ENCODE peak calls at places on chromosomes 2 and 18, in six cellular contexts. I, D, C, T, A and Q are unnamed samples.

GRCh38 chr2:217886720-217887309 is 116.0 kb downstream of the TNS1 start:
- DNase-seq in C (peak; percentile 82), T (peak; percentile 77), I (peak; percentile 82), D (peak; percentile 82), A (peak; percentile 70), Q (peak; percentile 52)

GRCh38 chr2:68721482-68722071 is 13.0 kb upstream of the ARHGAP25 start:
- DNase-seq in A (peak; percentile 73), C (peak; percentile 49), T (no peak), D (no peak), I (no peak), Q (peak; percentile 78)

GRCh38 chr2:234399451-234400246 is 97.2 kb downstream of the ARL4C start:
- DNase-seq in A (no peak), C (no peak), I (no peak), D (no peak), T (no peak), Q (no peak)

GRCh38 chr2:239324456-239324855 is 76.4 kb downstream of the HDAC4 start:
- DNase-seq in I (no peak), T (no peak), A (no peak), D (no peak), C (no peak), Q (no peak)

GRCh38 chr2:128368437-128369125 is 49.9 kb upstream of the HS6ST1 start:
- DNase-seq in I (peak; percentile 23), C (no peak), D (no peak), T (no peak), A (no peak), Q (no peak)

GRCh38 chr2:6831229-6831628 is 34.5 kb downstream of the CMPK2 start:
- DNase-seq in I (no peak), A (no peak), C (no peak), D (no peak), T (no peak), Q (no peak)

GRCh38 chr2:237492137-237492890 is 5.3 kb downstream of the MLPH start:
- DNase-seq in A (no peak), I (no peak), D (peak; percentile 48), T (no peak), C (no peak), Q (no peak)

GRCh38 chr2:62596061-62596658 is 90.2 kb upstream of the TMEM17 start:
- DNase-seq in I (no peak), T (no peak), C (no peak), D (peak; percentile 51), A (no peak), Q (no peak)

GRCh38 chr2:232576995-232577394 is 26.5 kb downstream of the EIF4E2 start:
- DNase-seq in T (no peak), D (peak; percentile 26), C (no peak), I (no peak), A (no peak), Q (no peak)

GRCh38 chr18:5106730-5107129 is 90.3 kb downstream of the AKAIN1 start:
- DNase-seq in D (no peak), A (peak; percentile 24), C (no peak), I (no peak), T (no peak), Q (peak; percentile 32)

GRCh38 chr2:121478996-121479735 is 51.5 kb upstream of the RNU4ATAC start:
- DNase-seq in T (no peak), I (no peak), D (no peak), C (no peak), A (no peak), Q (no peak)

GRCh38 chr2:24247592-24247991 is 72.7 kb downstream of the FAM228A start:
- DNase-seq in T (no peak), A (no peak), C (no peak), I (no peak), D (no peak), Q (no peak)

GRCh38 chr18:39561136-39561535 is 1995.5 kb upstream of the CELF4 start:
- DNase-seq in I (no peak), C (no peak), T (no peak), A (no peak), D (peak; percentile 16), Q (no peak)

GRCh38 chr2:235669983-235670962 is 176.4 kb downstream of the AGAP1 start:
- DNase-seq in A (no peak), I (peak; percentile 81), D (peak; percentile 79), C (no peak), T (peak; percentile 51), Q (no peak)

GRCh38 chr2:128788636-128789220 is 470.1 kb upstream of the HS6ST1 start:
- DNase-seq in A (no peak), T (no peak), D (no peak), I (no peak), C (no peak), Q (no peak)

GRCh38 chr2:134268265-134268664 is 14.4 kb downstream of the MGAT5 start:
- DNase-seq in D (peak; percentile 45), I (no peak), T (no peak), A (no peak), C (no peak), Q (no peak)

GRCh38 chr2:96535331-96535730 is 1.2 kb upstream of the ARID5A start:
- DNase-seq in C (no peak), A (no peak), D (no peak), T (no peak), I (no peak), Q (no peak)

GRCh38 chr2:68253211-68254068 is 1.1 kb upstream of the PPP3R1 start:
- DNase-seq in I (no peak), D (peak; percentile 59), A (peak; percentile 53), C (peak; percentile 28), T (no peak), Q (peak; percentile 20)

GRCh38 chr18:76503595-76503994 is 8.6 kb upstream of the ZNF516 start:
- DNase-seq in D (no peak), A (no peak), T (no peak), I (peak; percentile 52), C (no peak), Q (no peak)

GRCh38 chr2:175690113-175690716 is 311.9 kb downstream of the LNPK start:
- DNase-seq in D (peak; percentile 83), I (no peak), A (peak; percentile 52), C (peak; percentile 28), T (peak; percentile 30), Q (peak; percentile 58)

GRCh38 chr2:122530812-122531211 is 775.4 kb downstream of the TSN start:
- DNase-seq in A (no peak), C (no peak), I (no peak), T (no peak), D (no peak), Q (peak; percentile 74)

GRCh38 chr2:225328192-225328591 is 71.3 kb upstream of the NYAP2 start:
- DNase-seq in D (peak; percentile 21), T (no peak), I (no peak), C (no peak), A (no peak), Q (no peak)

GRCh38 chr2:186979439-186980116 is 130.6 kb upstream of the ZSWIM2 start:
- DNase-seq in I (no peak), D (no peak), A (no peak), T (no peak), C (no peak), Q (no peak)

GRCh38 chr18:58400337-58400885 is 228.5 kb downstream of the ALPK2 start:
- DNase-seq in I (no peak), T (no peak), C (peak; percentile 50), D (peak; percentile 19), A (no peak), Q (no peak)

GRCh38 chr2:21118302-21118920 is 5.4 kb upstream of the TDRD15 start:
- DNase-seq in D (peak; percentile 25), T (peak; percentile 20), C (peak; percentile 8), I (no peak), A (peak; percentile 57), Q (peak; percentile 59)

GRCh38 chr2:103289101-103289725 is 527.4 kb downstream of the TMEM182 start:
- DNase-seq in C (no peak), A (no peak), I (no peak), D (no peak), T (no peak), Q (no peak)

GRCh38 chr2:158619496-158619895 is 162.7 kb downstream of the PKP4 start:
- DNase-seq in T (no peak), D (peak; percentile 70), A (no peak), C (no peak), I (no peak), Q (peak; percentile 14)

GRCh38 chr2:11833601-11834000 is 87.2 kb downstream of the LPIN1 start:
- DNase-seq in I (no peak), T (no peak), C (no peak), A (peak; percentile 48), D (peak; percentile 55), Q (no peak)

GRCh38 chr18:33495278-33495677 is 54.8 kb upstream of the CCDC178 start:
- DNase-seq in T (peak; percentile 27), A (peak; percentile 10), D (peak; percentile 52), I (no peak), C (no peak), Q (peak; percentile 31)

GRCh38 chr18:72107647-72108046 is 436.5 kb downstream of the CBLN2 start:
- DNase-seq in T (peak; percentile 9), D (no peak), A (no peak), I (no peak), C (no peak), Q (no peak)

GRCh38 chr18:853471-853870 is 41.4 kb upstream of the YES1 start:
- DNase-seq in C (no peak), T (no peak), A (no peak), I (no peak), D (no peak), Q (no peak)

GRCh38 chr2:121944072-121944829 is 188.8 kb downstream of the TSN start:
- DNase-seq in C (no peak), A (no peak), T (no peak), D (peak; percentile 97), I (no peak), Q (no peak)

GRCh38 chr2:98608962-98609604 is 694 bp downstream of the UNC50 start:
- DNase-seq in A (peak; percentile 24), I (peak; percentile 65), D (peak; percentile 60), C (no peak), T (no peak), Q (peak; percentile 12)

GRCh38 chr2:75466708-75467311 is 93.9 kb downstream of the EVA1A start:
- DNase-seq in A (peak; percentile 43), C (peak; percentile 24), T (peak; percentile 36), D (peak; percentile 59), I (no peak), Q (no peak)

GRCh38 chr18:25497395-25497794 is 145.4 kb upstream of the ZNF521 start:
- DNase-seq in A (no peak), D (no peak), C (no peak), I (no peak), T (no peak), Q (no peak)

GRCh38 chr2:63056309-63057065 is 5.9 kb downstream of the OTX1 start:
- DNase-seq in T (peak; percentile 41), C (peak; percentile 58), A (no peak), D (no peak), I (peak; percentile 70), Q (peak; percentile 35)

GRCh38 chr2:74577448-74577847 is 22.9 kb downstream of the DOK1 start:
- DNase-seq in T (no peak), C (no peak), D (peak; percentile 92), I (no peak), A (no peak), Q (no peak)

GRCh38 chr18:23059541-23060465 is 75.5 kb upstream of the CABLES1 start:
- DNase-seq in D (peak; percentile 7), A (no peak), I (no peak), C (no peak), T (no peak), Q (no peak)

GRCh38 chr2:186560254-186560653 is 29.6 kb upstream of the ITGAV start:
- DNase-seq in T (no peak), C (no peak), D (no peak), I (no peak), A (no peak), Q (no peak)